ENCODE peak calls at places on chromosome 5, in seven cellular contexts. One of them, this sample, is unnamed.

GRCh38 chr5:4994994-4995393 is 145.1 kb upstream of the ADAMTS16 start:
- DNase-seq in transverse colon: no peak
- DNase-seq in A549: no peak
- DNase-seq in K562: no peak
- DNase-seq in sigmoid colon: no peak
- DNase-seq in tibial nerve: no peak
- DNase-seq in suprapubic skin: no peak
- DNase-seq in this sample: no peak

GRCh38 chr5:80870442-80870841 is 89.7 kb upstream of the RASGRF2 start:
- DNase-seq in A549: no peak
- DNase-seq in K562: no peak
- DNase-seq in suprapubic skin: no peak
- DNase-seq in sigmoid colon: no peak
- DNase-seq in transverse colon: no peak
- DNase-seq in tibial nerve: no peak
- DNase-seq in this sample: no peak

GRCh38 chr5:67960939-67961338 is 254.6 kb upstream of the PIK3R1 start:
- DNase-seq in suprapubic skin: no peak
- DNase-seq in K562: no peak
- DNase-seq in transverse colon: no peak
- DNase-seq in tibial nerve: no peak
- DNase-seq in A549: no peak
- DNase-seq in sigmoid colon: no peak
- DNase-seq in this sample: no peak

GRCh38 chr5:148808864-148809642 is 17.4 kb upstream of the ADRB2 start:
- DNase-seq in sigmoid colon: no peak
- DNase-seq in suprapubic skin: no peak
- DNase-seq in A549: no peak
- DNase-seq in tibial nerve: peak
- DNase-seq in K562: no peak
- DNase-seq in transverse colon: peak
- DNase-seq in this sample: no peak

GRCh38 chr5:58113172-58113571 is 346.7 kb downstream of the PLK2 start:
- DNase-seq in transverse colon: no peak
- DNase-seq in sigmoid colon: no peak
- DNase-seq in A549: no peak
- DNase-seq in K562: no peak
- DNase-seq in suprapubic skin: no peak
- DNase-seq in tibial nerve: no peak
- DNase-seq in this sample: no peak

GRCh38 chr5:176890455-176891330 is 8.5 kb downstream of the HK3 start:
- DNase-seq in K562: no peak
- DNase-seq in transverse colon: peak
- DNase-seq in sigmoid colon: peak
- DNase-seq in tibial nerve: no peak
- DNase-seq in suprapubic skin: peak
- DNase-seq in A549: no peak
- DNase-seq in this sample: no peak

GRCh38 chr5:178273665-178274541 is 41.3 kb upstream of the PHYKPL start:
- DNase-seq in transverse colon: no peak
- DNase-seq in K562: no peak
- DNase-seq in sigmoid colon: no peak
- DNase-seq in suprapubic skin: no peak
- DNase-seq in tibial nerve: no peak
- DNase-seq in A549: no peak
- DNase-seq in this sample: no peak

GRCh38 chr5:16520806-16521205 is 55.2 kb upstream of the ZNF622 start:
- DNase-seq in tibial nerve: no peak
- DNase-seq in sigmoid colon: no peak
- DNase-seq in transverse colon: peak
- DNase-seq in A549: no peak
- DNase-seq in K562: no peak
- DNase-seq in suprapubic skin: no peak
- DNase-seq in this sample: no peak

GRCh38 chr5:159850192-159850573 is 66.1 kb upstream of the ADRA1B start:
- DNase-seq in tibial nerve: peak
- DNase-seq in A549: no peak
- DNase-seq in K562: no peak
- DNase-seq in sigmoid colon: peak
- DNase-seq in transverse colon: peak
- DNase-seq in suprapubic skin: no peak
- DNase-seq in this sample: no peak

GRCh38 chr5:64163135-64163534 is 2.5 kb upstream of the RNF180 start:
- DNase-seq in K562: no peak
- DNase-seq in tibial nerve: no peak
- DNase-seq in suprapubic skin: no peak
- DNase-seq in sigmoid colon: no peak
- DNase-seq in A549: no peak
- DNase-seq in transverse colon: no peak
- DNase-seq in this sample: no peak

GRCh38 chr5:154819546-154819945 is 30.9 kb downstream of the FAXDC2 start:
- DNase-seq in transverse colon: no peak
- DNase-seq in suprapubic skin: peak
- DNase-seq in tibial nerve: no peak
- DNase-seq in K562: no peak
- DNase-seq in A549: no peak
- DNase-seq in sigmoid colon: no peak
- DNase-seq in this sample: no peak

GRCh38 chr5:89712135-89712700 is 697.3 kb downstream of the CETN3 start:
- DNase-seq in sigmoid colon: no peak
- DNase-seq in A549: no peak
- DNase-seq in transverse colon: no peak
- DNase-seq in suprapubic skin: no peak
- DNase-seq in K562: no peak
- DNase-seq in tibial nerve: no peak
- DNase-seq in this sample: no peak

GRCh38 chr5:164256351-164256750 is 750.9 kb downstream of the MAT2B start:
- DNase-seq in suprapubic skin: no peak
- DNase-seq in transverse colon: no peak
- DNase-seq in sigmoid colon: no peak
- DNase-seq in tibial nerve: no peak
- DNase-seq in A549: no peak
- DNase-seq in K562: no peak
- DNase-seq in this sample: no peak

GRCh38 chr5:164256954-164257353 is 751.5 kb downstream of the MAT2B start:
- DNase-seq in sigmoid colon: no peak
- DNase-seq in tibial nerve: no peak
- DNase-seq in A549: no peak
- DNase-seq in K562: no peak
- DNase-seq in transverse colon: no peak
- DNase-seq in suprapubic skin: no peak
- DNase-seq in this sample: no peak

GRCh38 chr5:164255598-164256213 is 750.3 kb downstream of the MAT2B start:
- DNase-seq in tibial nerve: no peak
- DNase-seq in A549: no peak
- DNase-seq in K562: no peak
- DNase-seq in suprapubic skin: no peak
- DNase-seq in transverse colon: no peak
- DNase-seq in sigmoid colon: no peak
- DNase-seq in this sample: no peak

DNA sequence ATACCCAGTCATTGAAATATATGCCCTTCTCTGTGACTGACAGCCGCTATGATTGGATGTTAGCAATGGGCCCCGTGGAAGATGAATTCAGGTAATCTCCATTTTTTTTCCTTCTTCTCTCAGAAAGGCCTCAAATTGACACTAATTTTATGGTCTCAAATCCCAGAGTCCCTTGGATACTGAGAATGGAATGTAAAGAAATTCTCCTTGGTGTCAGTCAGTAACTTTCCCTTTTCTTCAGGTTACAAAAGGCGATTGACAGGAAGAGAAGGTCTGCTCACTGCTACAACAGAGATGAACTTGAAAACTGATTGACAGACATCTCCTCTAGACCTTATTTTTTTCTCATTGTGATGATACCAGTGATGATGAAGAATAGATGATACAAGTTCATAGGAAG is 748.3 kb downstream of the MAT2B start:
- DNase-seq in transverse colon: no peak
- DNase-seq in A549: no peak
- DNase-seq in tibial nerve: no peak
- DNase-seq in sigmoid colon: no peak
- DNase-seq in suprapubic skin: no peak
- DNase-seq in K562: no peak
- DNase-seq in this sample: no peak
- TF ChIP-seq EP300 in transverse colon: no peak
- TF ChIP-seq EP300 in A549: no peak
- TF ChIP-seq EP300 in tibial nerve: no peak
- TF ChIP-seq EP300 in sigmoid colon: no peak
- TF ChIP-seq EP300 in suprapubic skin: no peak
- TF ChIP-seq EP300 in K562: no peak
- TF ChIP-seq EP300 in this sample: no peak

GRCh38 chr5:171074747-171075146 is 212.9 kb downstream of the RANBP17 start:
- DNase-seq in sigmoid colon: no peak
- DNase-seq in suprapubic skin: no peak
- DNase-seq in tibial nerve: no peak
- DNase-seq in K562: no peak
- DNase-seq in A549: no peak
- DNase-seq in transverse colon: no peak
- DNase-seq in this sample: no peak
- TF ChIP-seq EP300 in sigmoid colon: no peak
- TF ChIP-seq EP300 in suprapubic skin: no peak
- TF ChIP-seq EP300 in tibial nerve: no peak
- TF ChIP-seq EP300 in K562: no peak
- TF ChIP-seq EP300 in A549: no peak
- TF ChIP-seq EP300 in transverse colon: no peak
- TF ChIP-seq EP300 in this sample: no peak

DNA sequence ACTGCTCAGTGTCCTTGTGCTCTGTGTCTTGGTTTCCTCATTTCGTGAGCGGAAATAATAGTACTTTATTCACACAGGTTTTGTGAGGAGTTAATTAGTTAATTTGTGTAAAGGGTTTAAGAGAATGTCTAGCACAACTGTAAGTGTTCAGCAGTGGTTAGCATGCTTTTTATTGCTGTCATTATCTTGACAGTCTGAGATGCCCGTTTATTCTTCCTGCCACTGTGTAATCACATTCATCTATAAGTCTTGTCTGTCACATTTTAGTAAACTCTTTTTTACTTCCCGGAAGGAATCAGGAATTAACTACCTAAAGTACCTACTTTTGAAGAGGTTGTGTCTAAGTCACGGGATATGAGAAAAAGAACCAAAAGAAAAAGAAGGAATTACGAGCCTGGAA is 38.0 kb downstream of the IQGAP2 start:
- DNase-seq in tibial nerve: no peak
- DNase-seq in transverse colon: no peak
- DNase-seq in K562: no peak
- DNase-seq in suprapubic skin: no peak
- DNase-seq in sigmoid colon: no peak
- DNase-seq in A549: no peak
- DNase-seq in this sample: no peak
- TF ChIP-seq EP300 in tibial nerve: no peak
- TF ChIP-seq EP300 in transverse colon: no peak
- TF ChIP-seq EP300 in K562: no peak
- TF ChIP-seq EP300 in suprapubic skin: no peak
- TF ChIP-seq EP300 in sigmoid colon: no peak
- TF ChIP-seq EP300 in A549: no peak
- TF ChIP-seq EP300 in this sample: no peak

DNA sequence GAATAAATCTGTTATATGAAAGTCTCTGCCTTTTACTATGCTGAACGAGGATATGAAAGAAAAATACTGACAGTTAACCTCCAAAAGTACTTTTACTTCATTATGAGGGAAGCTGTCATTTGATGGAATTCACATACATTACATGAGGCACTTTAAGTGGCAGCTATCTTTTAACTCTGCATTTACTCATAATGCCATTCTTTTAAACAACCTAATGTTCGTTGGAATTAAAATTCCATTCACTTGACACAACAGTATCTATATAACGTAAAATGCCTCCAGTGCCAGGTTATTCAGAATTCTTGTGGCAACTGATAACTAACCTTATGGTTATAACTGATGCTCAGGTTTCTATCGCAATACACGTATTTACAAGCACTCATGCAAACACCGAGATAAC is 376.9 kb upstream of the GRAMD2B start:
- DNase-seq in sigmoid colon: no peak
- DNase-seq in K562: no peak
- DNase-seq in suprapubic skin: no peak
- DNase-seq in tibial nerve: no peak
- DNase-seq in transverse colon: no peak
- DNase-seq in A549: no peak
- DNase-seq in this sample: no peak
- TF ChIP-seq EP300 in sigmoid colon: no peak
- TF ChIP-seq EP300 in K562: no peak
- TF ChIP-seq EP300 in suprapubic skin: no peak
- TF ChIP-seq EP300 in tibial nerve: no peak
- TF ChIP-seq EP300 in transverse colon: no peak
- TF ChIP-seq EP300 in A549: no peak
- TF ChIP-seq EP300 in this sample: no peak

DNA sequence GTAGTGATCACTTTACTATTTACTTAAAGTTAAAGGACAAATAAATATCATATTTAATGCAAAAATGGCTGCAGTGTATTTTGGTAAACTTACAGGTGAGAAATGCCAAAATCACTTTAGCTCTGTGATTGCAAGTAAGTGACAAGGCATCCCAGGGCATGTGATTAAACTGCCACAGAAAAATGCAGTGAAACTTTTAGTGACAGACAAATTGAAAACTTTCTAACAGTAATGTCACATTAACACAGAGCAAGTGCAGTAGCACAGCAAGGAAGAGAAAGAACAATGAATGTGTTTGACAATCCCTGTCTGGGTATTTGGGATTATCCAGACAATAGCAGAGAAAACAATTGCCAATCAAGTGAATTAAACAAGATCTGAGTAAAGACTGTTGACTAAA is 606.8 kb downstream of the SLCO4C1 start:
- DNase-seq in K562: no peak
- DNase-seq in sigmoid colon: no peak
- DNase-seq in tibial nerve: no peak
- DNase-seq in A549: no peak
- DNase-seq in suprapubic skin: no peak
- DNase-seq in transverse colon: no peak
- DNase-seq in this sample: no peak
- TF ChIP-seq EP300 in K562: no peak
- TF ChIP-seq EP300 in sigmoid colon: no peak
- TF ChIP-seq EP300 in tibial nerve: no peak
- TF ChIP-seq EP300 in A549: no peak
- TF ChIP-seq EP300 in suprapubic skin: no peak
- TF ChIP-seq EP300 in transverse colon: no peak
- TF ChIP-seq EP300 in this sample: no peak

DNA sequence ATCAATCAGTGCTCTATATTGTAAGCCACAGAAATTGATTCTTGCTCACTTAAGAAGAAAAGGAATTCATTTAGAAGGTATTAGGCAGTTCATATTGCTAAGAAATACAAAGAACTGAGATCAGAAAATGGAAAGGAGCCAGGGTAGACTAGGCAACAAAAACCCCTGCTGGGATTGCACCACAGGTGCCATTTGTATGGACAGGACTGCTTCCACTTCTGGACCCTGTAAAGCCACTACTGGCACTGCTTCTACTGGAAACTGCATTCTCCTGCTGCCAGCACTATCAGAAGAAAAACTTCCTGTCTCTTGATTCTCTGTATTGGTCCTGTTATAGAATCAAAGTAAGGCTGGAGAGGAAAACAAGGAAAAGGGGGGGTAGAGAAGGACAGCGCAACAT is 45.9 kb downstream of the CERT1 start:
- DNase-seq in A549: no peak
- DNase-seq in suprapubic skin: no peak
- DNase-seq in sigmoid colon: no peak
- DNase-seq in transverse colon: no peak
- DNase-seq in K562: no peak
- DNase-seq in tibial nerve: no peak
- DNase-seq in this sample: no peak
- TF ChIP-seq EP300 in A549: no peak
- TF ChIP-seq EP300 in suprapubic skin: no peak
- TF ChIP-seq EP300 in sigmoid colon: no peak
- TF ChIP-seq EP300 in transverse colon: no peak
- TF ChIP-seq EP300 in K562: no peak
- TF ChIP-seq EP300 in tibial nerve: no peak
- TF ChIP-seq EP300 in this sample: no peak